ENCODE peak calls at places on chromosome 3, in four cellular contexts. D is SJSA1, C is mesendoderm, P is psoas muscle. N is an unnamed sample. For H3K27me3, the result is how much of the 10 kb centered on the place peaks cover.

GRCh38 chr3:13414040-13414729 is 5.9 kb downstream of the NUP210 start:
- DNase-seq in D (no peak), C (no peak), P (peak), N (peak)

GRCh38 chr3:27607370-27607769 is 114.8 kb downstream of the EOMES start:
- DNase-seq in D (peak), C (peak), P (no peak), N (no peak)

GRCh38 chr3:115359507-115359906 is 212.4 kb upstream of the ZBTB20 start:
- DNase-seq in D (peak), C (no peak), P (no peak), N (no peak)

GRCh38 chr3:189941679-189942078 is 179.0 kb downstream of the P3H2 start:
- DNase-seq in D (peak), C (no peak), P (no peak), N (no peak)

GRCh38 chr3:59101091-59101738 is 51.4 kb upstream of the CFAP20DC start:
- DNase-seq in D (no peak), C (no peak), P (no peak), N (peak)

GRCh38 chr3:69690-70089 is 126.9 kb upstream of the CHL1 start:
- DNase-seq in D (no peak), C (no peak), P (no peak), N (peak)

GRCh38 chr3:196966526-196967401 is 1.9 kb downstream of the PIGZ start:
- DNase-seq in D (no peak), C (peak), P (no peak), N (no peak)

GRCh38 chr3:113912551-113913246 is 35.1 kb upstream of the ZDHHC23 start:
- DNase-seq in D (peak), C (peak), P (no peak), N (peak)

GRCh38 chr3:35383719-35384555 is 255.4 kb upstream of the ARPP21 start:
- DNase-seq in D (no peak), C (peak), P (no peak), N (no peak)

GRCh38 chr3:128431803-128432300 is 34.8 kb downstream of the DNAJB8 start:
- DNase-seq in D (no peak), C (no peak), P (no peak), N (no peak)

GRCh38 chr3:36891651-36892268 is 53.1 kb downstream of the TRANK1 start:
- DNase-seq in D (no peak), C (peak), P (peak), N (peak)

GRCh38 chr3:186583820-186584219 is 13.3 kb downstream of the DNAJB11 start:
- DNase-seq in D (no peak), C (no peak), P (no peak), N (no peak)

GRCh38 chr3:132418916-132419315 is 1.6 kb downstream of the DNAJC13 start:
- DNase-seq in D (no peak), C (no peak), P (no peak), N (no peak)

GRCh38 chr3:30282052-30282708 is 324.2 kb upstream of the TGFBR2 start:
- DNase-seq in D (peak), C (peak), P (no peak), N (no peak)

GRCh38 chr3:87867001-87867400 is 191.8 kb downstream of the CGGBP1 start:
- DNase-seq in D (no peak), C (peak), P (no peak), N (no peak)

GRCh38 chr3:48656061-48656840 is 6.4 kb downstream of the CELSR3 start:
- DNase-seq in D (peak), C (peak), P (peak), N (peak)

GRCh38 chr3:100600181-100601042 is 9.0 kb upstream of the ADGRG7 start:
- DNase-seq in D (no peak), C (peak), P (no peak), N (no peak)

GRCh38 chr3:39196671-39197446 is 4.5 kb upstream of the XIRP1 start:
- DNase-seq in D (no peak), C (peak), P (peak), N (no peak)

GRCh38 chr3:141094851-141095545 is 43.9 kb downstream of the SPSB4 start:
- DNase-seq in D (no peak), C (no peak), P (peak), N (no peak)

GRCh38 chr3:143784446-143784845 is 63.8 kb downstream of the SLC9A9 start:
- DNase-seq in D (no peak), C (no peak), P (no peak), N (no peak)

GRCh38 chr3:137061186-137061585 is 103.4 kb downstream of the IL20RB start:
- DNase-seq in D (no peak), C (no peak), P (no peak), N (no peak)

GRCh38 chr3:119342176-119342575 is 48.0 kb downstream of the ARHGAP31 start:
- DNase-seq in D (no peak), C (no peak), P (no peak), N (no peak)

GRCh38 chr3:197022405-197023231 is 7.0 kb downstream of the MELTF start:
- DNase-seq in D (no peak), C (peak), P (no peak), N (no peak)

GRCh38 chr3:53843195-53844177 is 2.7 kb downstream of the CHDH start:
- DNase-seq in D (no peak), C (no peak), P (no peak), N (no peak)
- H3K27me3 ChIP-seq in D (under half), C (under half), P (under half), N (under half)

GRCh38 chr3:193894121-193894863 is 241.7 kb upstream of the HES1 start:
- DNase-seq in D (no peak), C (peak), P (peak), N (peak)
- H3K27me3 ChIP-seq in D (under half), C (under half), P (under half), N (under half)

DNA sequence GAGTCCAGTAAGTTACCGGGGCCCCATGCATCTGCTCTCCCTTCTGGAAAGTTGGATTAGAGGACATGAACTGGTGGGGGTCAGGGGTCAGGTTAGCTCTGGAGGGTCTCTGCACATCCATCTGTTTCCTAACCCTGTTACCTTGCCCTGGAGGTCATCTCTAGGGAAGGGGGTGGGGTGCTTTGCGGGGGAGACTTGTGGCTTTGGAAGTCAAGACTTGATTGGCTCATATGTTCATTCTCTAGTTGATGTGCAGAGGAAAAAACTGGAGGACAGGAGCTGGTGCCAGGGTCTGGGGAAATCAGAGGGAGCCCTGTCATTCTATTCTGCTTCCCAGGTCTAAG is 42.9 kb upstream of the ROPN1 start:
- DNase-seq in D (no peak), C (no peak), P (no peak), N (no peak)
- H3K27me3 ChIP-seq in D (under half), C (under half), P (under half), N (under half)

GRCh38 chr3:72892081-72892763 is 4.4 kb downstream of the GXYLT2 start:
- DNase-seq in D (peak), C (no peak), P (no peak), N (no peak)
- H3K27me3 ChIP-seq in D (under half), C (under half), P (under half), N (under half)

DNA sequence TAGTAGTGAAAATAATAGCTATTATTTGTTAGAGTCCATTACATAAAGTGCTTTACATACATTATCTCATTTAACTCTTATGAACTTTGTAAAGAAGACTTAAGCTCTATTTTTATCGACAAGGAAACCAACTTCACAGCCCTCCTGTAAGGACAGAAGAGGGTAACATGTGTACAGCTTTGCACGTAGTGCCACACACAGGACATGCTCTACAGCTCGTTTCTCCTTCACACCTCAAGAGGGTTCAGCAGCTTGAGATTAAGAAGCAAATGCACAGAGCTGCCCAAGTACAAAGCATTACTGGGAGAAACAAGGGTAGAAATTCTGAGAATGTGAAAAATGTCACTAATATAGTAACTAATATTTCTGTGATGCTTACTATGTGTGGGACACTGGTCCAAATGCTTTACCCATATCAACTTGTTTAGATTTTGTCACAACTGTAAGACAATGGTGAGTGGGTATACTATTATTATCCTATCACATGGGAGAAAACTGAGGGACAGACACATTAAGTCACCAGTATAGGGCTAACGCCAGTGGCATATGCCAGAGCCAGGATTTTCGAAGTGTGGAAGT is 327.8 kb downstream of the CTNNB1 start:
- DNase-seq in D (no peak), C (no peak), P (no peak), N (no peak)
- H3K27me3 ChIP-seq in D (under half), C (under half), P (under half), N (under half)

DNA sequence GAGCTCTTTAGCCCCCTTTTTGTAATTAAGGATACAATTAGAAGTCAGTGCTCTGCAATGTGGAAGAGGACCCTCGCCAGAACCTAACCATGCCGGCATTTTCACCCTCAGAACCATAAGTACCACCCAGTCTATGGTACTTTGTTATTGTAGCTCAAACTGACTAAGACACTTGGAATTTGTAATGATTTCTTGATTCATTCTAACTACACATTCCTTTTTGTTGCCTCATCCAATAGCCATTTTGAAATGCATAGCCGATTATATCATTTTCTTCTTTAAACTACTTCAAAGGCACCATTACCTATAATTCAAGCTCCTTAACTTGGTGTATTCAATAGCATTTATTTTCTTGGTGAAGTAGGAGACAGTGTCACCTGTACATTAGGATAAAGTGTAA is 61.4 kb downstream of the GLB1 start:
- DNase-seq in D (peak), C (peak), P (no peak), N (no peak)
- H3K27me3 ChIP-seq in D (under half), C (under half), P (under half), N (under half)

GRCh38 chr3:123344175-123344908 is 104.5 kb downstream of the ADCY5 start:
- DNase-seq in D (peak), C (peak), P (no peak), N (peak)

GRCh38 chr3:123347205-123347604 is 101.7 kb downstream of the ADCY5 start:
- DNase-seq in D (no peak), C (no peak), P (no peak), N (no peak)

GRCh38 chr3:123344941-123345594 is 103.8 kb downstream of the ADCY5 start:
- DNase-seq in D (no peak), C (peak), P (no peak), N (no peak)

GRCh38 chr3:123346726-123347125 is 102.2 kb downstream of the ADCY5 start:
- DNase-seq in D (no peak), C (no peak), P (no peak), N (no peak)

GRCh38 chr3:123346041-123346440 is 102.8 kb downstream of the ADCY5 start:
- DNase-seq in D (no peak), C (no peak), P (no peak), N (no peak)
- H3K27me3 ChIP-seq in D (under half), C (under half), P (under half), N (under half)

GRCh38 chr3:10743366-10744097 is 72.5 kb upstream of the SLC6A11 start:
- DNase-seq in D (no peak), C (no peak), P (no peak), N (no peak)
- H3K27me3 ChIP-seq in D (under half), C (under half), P (under half), N (under half)

GRCh38 chr3:147390589-147391569 is 15.5 kb downstream of the ZIC4 start:
- DNase-seq in D (no peak), C (no peak), P (no peak), N (no peak)
- H3K27me3 ChIP-seq in D (under half), C (half or more), P (half or more), N (half or more)